ENCODE peak calls at places on chromosomes 11 and 22, in nine cellular contexts. D is transverse colon; A is CD4-positive, alpha-beta memory T cell; B is cardiac muscle cell; C is small intestine; T is CD8-positive, alpha-beta T cell; I is prostate gland; E is mesenchymal stem cell; Z is left ventricle myocardium inferior. F is an unnamed sample. For H3K4me1 and H3K27me3, the result is how much of the 10 kb centered on the place peaks cover.

GRCh38 chr11:89529619-89530018 is 38.4 kb upstream of the NOX4 start:
- DNase-seq in D (no peak), A (no peak), B (no peak), C (no peak), T (no peak), I (no peak), E (no peak), Z (no peak), F (no peak)

GRCh38 chr11:1300569-1301187 is 8.8 kb downstream of the TOLLIP start:
- DNase-seq in D (no peak), A (no peak), B (no peak), C (no peak), T (no peak), I (no peak), E (no peak), Z (no peak), F (no peak)

GRCh38 chr22:35705141-35705540 is 12.5 kb upstream of the APOL5 start:
- DNase-seq in D (no peak), A (no peak), B (peak), C (no peak), T (no peak), I (no peak), E (peak), Z (no peak), F (no peak)

GRCh38 chr11:10303558-10304363 is 1.1 kb upstream of the ADM start:
- DNase-seq in D (peak), A (peak), B (peak), C (peak), T (no peak), I (peak), E (peak), Z (peak), F (no peak)

GRCh38 chr22:46604306-46604690 is 15.9 kb upstream of the GRAMD4 start:
- DNase-seq in D (peak), A (peak), B (peak), C (peak), T (peak), I (no peak), E (peak), Z (no peak), F (no peak)

GRCh38 chr22:30402036-30402759 is 5.4 kb downstream of the SEC14L2 start:
- DNase-seq in D (no peak), A (no peak), B (peak), C (no peak), T (no peak), I (no peak), E (no peak), Z (no peak), F (no peak)

GRCh38 chr22:31055322-31056159 is 25.6 kb upstream of the SMTN start:
- DNase-seq in D (peak), A (no peak), B (peak), C (peak), T (no peak), I (peak), E (peak), Z (peak), F (no peak)

GRCh38 chr11:15963266-15963665 is 393.1 kb downstream of the SOX6 start:
- DNase-seq in D (no peak), A (no peak), B (no peak), C (no peak), T (no peak), I (no peak), E (no peak), Z (no peak), F (no peak)

GRCh38 chr11:61108847-61109585 is 6.7 kb downstream of the CD5 start:
- DNase-seq in D (no peak), A (no peak), B (no peak), C (no peak), T (no peak), I (no peak), E (no peak), Z (no peak), F (no peak)

GRCh38 chr11:12217879-12218278 is 107.5 kb downstream of the MICAL2 start:
- DNase-seq in D (no peak), A (no peak), B (no peak), C (no peak), T (no peak), I (no peak), E (no peak), Z (no peak), F (no peak)

GRCh38 chr11:103985041-103985440 is 51.4 kb upstream of the DDI1 start:
- DNase-seq in D (no peak), A (no peak), B (no peak), C (no peak), T (no peak), I (no peak), E (no peak), Z (no peak), F (no peak)

GRCh38 chr11:76234704-76235232 is 28.5 kb upstream of the WNT11 start:
- DNase-seq in D (no peak), A (no peak), B (no peak), C (no peak), T (no peak), I (no peak), E (peak), Z (peak), F (no peak)

GRCh38 chr11:15714641-15715399 is 600.1 kb downstream of the INSC start:
- DNase-seq in D (no peak), A (no peak), B (no peak), C (no peak), T (no peak), I (no peak), E (peak), Z (no peak), F (no peak)

GRCh38 chr11:7449196-7449840 is 36.0 kb upstream of the OLFML1 start:
- DNase-seq in D (peak), A (no peak), B (no peak), C (peak), T (no peak), I (no peak), E (no peak), Z (no peak), F (no peak)

GRCh38 chr11:9385288-9385902 is 943 bp downstream of the IPO7 start:
- DNase-seq in D (no peak), A (no peak), B (no peak), C (peak), T (peak), I (no peak), E (no peak), Z (no peak), F (no peak)

GRCh38 chr22:31719850-31720471 is 30.0 kb downstream of the PRR14L start:
- DNase-seq in D (no peak), A (no peak), B (no peak), C (no peak), T (no peak), I (no peak), E (no peak), Z (no peak), F (no peak)

GRCh38 chr22:41524283-41524682 is 20.0 kb downstream of the POLR3H start:
- DNase-seq in D (peak), A (no peak), B (peak), C (no peak), T (no peak), I (peak), E (peak), Z (peak), F (no peak)

GRCh38 chr11:122141757-122142156 is 25.7 kb upstream of the BLID start:
- DNase-seq in D (no peak), A (no peak), B (no peak), C (no peak), T (no peak), I (no peak), E (no peak), Z (no peak), F (no peak)

GRCh38 chr11:121802542-121802941 is 313.5 kb downstream of the BLID start:
- DNase-seq in D (peak), A (no peak), B (no peak), C (no peak), T (no peak), I (no peak), E (peak), Z (peak), F (no peak)

GRCh38 chr11:69190796-69191536 is 35.2 kb downstream of the SMIM38 start:
- DNase-seq in D (no peak), A (no peak), B (no peak), C (no peak), T (no peak), I (no peak), E (no peak), Z (no peak), F (no peak)

GRCh38 chr11:123924027-123924426 is 15.4 kb upstream of the OR4D5 start:
- DNase-seq in D (no peak), A (no peak), B (no peak), C (no peak), T (no peak), I (no peak), E (no peak), Z (no peak), F (no peak)

GRCh38 chr22:35608088-35608487 is 9.0 kb downstream of the MB start:
- DNase-seq in D (no peak), A (no peak), B (no peak), C (no peak), T (no peak), I (no peak), E (no peak), Z (no peak), F (no peak)

GRCh38 chr22:39995346-39996252 is 845 bp downstream of the FAM83F start:
- DNase-seq in D (peak), A (no peak), B (no peak), C (peak), T (no peak), I (no peak), E (no peak), Z (no peak), F (no peak)

GRCh38 chr22:39996732-39997131 is 2.0 kb downstream of the FAM83F start:
- DNase-seq in D (no peak), A (no peak), B (no peak), C (peak), T (no peak), I (no peak), E (peak), Z (no peak), F (no peak)

GRCh38 chr22:39992088-39992826 is 2.5 kb upstream of the FAM83F start:
- DNase-seq in D (no peak), A (no peak), B (no peak), C (no peak), T (no peak), I (no peak), E (no peak), Z (no peak), F (no peak)

GRCh38 chr22:39994046-39994565 is 648 bp upstream of the FAM83F start:
- DNase-seq in D (no peak), A (peak), B (no peak), C (no peak), T (peak), I (no peak), E (no peak), Z (no peak), F (peak)

GRCh38 chr22:39994566-39995345 is at the start of gene FAM83F:
- DNase-seq in D (peak), A (peak), B (peak), C (peak), T (peak), I (peak), E (peak), Z (no peak), F (no peak)
- H3K27ac ChIP-seq in D (peak), A (no peak), B (no peak), C (peak), T (no peak), I (peak), E (no peak), Z (peak), F (no peak)

GRCh38 chr11:71948314-71949027 is 19.6 kb downstream of the RNF121 start:
- DNase-seq in D (peak), A (no peak), B (peak), C (peak), T (no peak), I (no peak), E (peak), Z (no peak), F (no peak)
- H3K4me1 ChIP-seq in D (under half), A (under half), B (under half), C (under half), T (under half), I (under half), E (under half), Z (under half), F (under half)

GRCh38 chr22:49620003-49620556 is 207.6 kb downstream of the BRD1 start:
- DNase-seq in D (no peak), A (no peak), B (no peak), C (no peak), T (no peak), I (no peak), E (no peak), Z (peak), F (peak)
- H3K27me3 ChIP-seq in D (under half), A (under half), B (under half), C (under half), T (under half), I (under half), E (under half), Z (under half), F (under half)

DNA sequence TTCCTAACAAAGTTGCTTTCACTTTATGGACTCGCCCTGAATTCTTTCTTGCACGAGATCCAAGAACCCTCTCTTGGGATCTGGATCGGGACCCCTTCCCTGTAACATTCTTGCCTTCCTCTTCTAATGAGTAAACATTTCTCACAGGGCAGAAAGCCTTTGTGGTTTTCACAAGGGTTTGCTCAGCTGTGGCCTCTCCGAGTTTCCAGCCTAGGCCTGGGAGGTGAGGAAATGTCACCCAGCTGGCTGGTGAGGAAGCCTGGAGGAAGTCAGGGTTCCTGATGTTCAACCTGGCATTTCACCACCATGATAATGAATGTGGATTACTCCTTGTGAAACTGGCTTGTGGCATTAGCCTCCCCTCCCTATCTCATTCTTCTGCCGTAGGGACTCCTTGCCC is 224.9 kb downstream of the DSCAML1 start:
- DNase-seq in D (no peak), A (no peak), B (peak), C (no peak), T (no peak), I (no peak), E (no peak), Z (no peak), F (no peak)
- H3K27ac ChIP-seq in D (no peak), A (no peak), B (no peak), C (no peak), T (no peak), I (no peak), E (no peak), Z (no peak), F (no peak)